ENCODE peak calls at places on chromosomes 11 and 22, in four cellular contexts. M is stimulated activated CD4-positive, alpha-beta T cell treated with anti-CD3 and anti-CD28 coated beads, Interleukin-12 subunit alpha, Interleukin-12 subunit beta, amount 100 ng/mL, for 24 hours; P is amniotic stem cell; R is HCEC 1CT. F is an unnamed sample.

GRCh38 chr11:76313271-76313670 is 67.7 kb downstream of the THAP12 start:
- DNase-seq in M (no peak), P (no peak), R (no peak), F (no peak)

GRCh38 chr11:61587541-61587941 is 6.7 kb upstream of the SYT7 start:
- DNase-seq in R (peak; percentile 27), M (no peak), P (no peak), F (peak; percentile 22)

GRCh38 chr11:1433977-1434640 is 44.4 kb downstream of the BRSK2 start:
- DNase-seq in P (no peak), M (no peak), R (no peak), F (no peak)

GRCh38 chr11:36376315-36376887 is 80.3 kb downstream of the PRR5L start:
- DNase-seq in M (no peak), P (peak; percentile 22), R (no peak), F (no peak)

GRCh38 chr11:93720522-93720921 is 20.8 kb downstream of the TAF1D start:
- DNase-seq in P (no peak), R (no peak), M (no peak), F (no peak)

GRCh38 chr22:37082251-37082650 is 27.3 kb downstream of the TMPRSS6 start:
- DNase-seq in M (no peak), R (no peak), P (no peak), F (peak; percentile 67)

GRCh38 chr11:56968524-56968923 is 20.2 kb upstream of the OR5AK2 start:
- DNase-seq in R (no peak), P (no peak), M (no peak), F (no peak)

GRCh38 chr22:42326786-42327185 is 56.3 kb upstream of the TCF20 start:
- DNase-seq in R (no peak), P (no peak), M (no peak), F (no peak)

GRCh38 chr22:32583921-32584335 is 109.3 kb downstream of the FBXO7 start:
- DNase-seq in M (no peak), R (no peak), P (no peak), F (no peak)